ENCODE peak calls at places on chromosomes 12 and 14, in five cellular contexts. E is neural crest cell, R is neural progenitor cell, P is choroid plexus epithelial cell, O is heart left ventricle. H is an unnamed sample.
A peak's percentile ranks its signal among the peaks of the same experiment; 100 is the strongest.

GRCh38 chr12:69987453-69988102 is 162.6 kb downstream of the MYRFL start:
- DNase-seq in R (no peak), P (peak; percentile 90), E (no peak), O (no peak), H (peak; percentile 88)

GRCh38 chr12:14126692-14127091 is 145.3 kb upstream of the GRIN2B start:
- DNase-seq in E (no peak), P (no peak), R (no peak), O (no peak), H (no peak)

GRCh38 chr14:103198429-103199140 is 75.3 kb downstream of the TNFAIP2 start:
- DNase-seq in P (peak; percentile 64), E (no peak), O (no peak), R (no peak), H (peak; percentile 97)

GRCh38 chr12:96398422-96399080 is 1.7 kb downstream of the CDK17 start:
- DNase-seq in P (peak; percentile 27), E (no peak), R (no peak), O (no peak), H (peak; percentile 37)

GRCh38 chr12:22672951-22673350 is 48.0 kb downstream of the ETNK1 start:
- DNase-seq in R (no peak), E (no peak), O (no peak), P (peak; percentile 73), H (peak; percentile 82)

GRCh38 chr14:102087762-102088011 is 843 bp upstream of the HSP90AA1 start:
- DNase-seq in O (no peak), E (no peak), P (no peak), R (no peak), H (no peak)

GRCh38 chr14:104334812-104335161 is 196.4 kb downstream of the KIF26A start:
- DNase-seq in O (no peak), E (no peak), R (no peak), P (no peak), H (no peak)

GRCh38 chr12:59182660-59183455 is 262.6 kb upstream of the LRIG3 start:
- DNase-seq in O (no peak), P (peak; percentile 13), E (no peak), R (no peak), H (no peak)

GRCh38 chr14:95331708-95332408 is 12.2 kb upstream of the CLMN start:
- DNase-seq in R (no peak), O (no peak), P (no peak), E (no peak), H (no peak)

GRCh38 chr14:72169521-72169920 is 237.3 kb downstream of the RGS6 start:
- DNase-seq in O (no peak), R (no peak), E (no peak), P (no peak), H (no peak)

GRCh38 chr14:28707814-28708213 is 58.8 kb upstream of the FOXG1 start:
- DNase-seq in O (no peak), P (peak; percentile 79), E (no peak), R (no peak), H (no peak)

GRCh38 chr14:58428011-58428807 is 690 bp downstream of the KIAA0586 start:
- DNase-seq in P (peak; percentile 69), E (peak; percentile 11), O (no peak), R (peak; percentile 51), H (peak; percentile 67)

GRCh38 chr12:57632898-57633825 is at the start of gene B4GALNT1:
- DNase-seq in E (peak; percentile 81), O (peak; percentile 79), R (peak; percentile 89), P (peak; percentile 54), H (peak; percentile 52)

GRCh38 chr12:83573676-83574075 is 887.0 kb downstream of the TMTC2 start:
- DNase-seq in E (no peak), P (peak; percentile 64), O (no peak), R (no peak), H (peak; percentile 28)

GRCh38 chr12:3200779-3201738 is 123.9 kb downstream of the TSPAN9 start:
- DNase-seq in E (no peak), O (no peak), R (peak; percentile 66), P (peak; percentile 26), H (no peak)

GRCh38 chr12:870378-870777 is 79.1 kb downstream of the RAD52 start:
- DNase-seq in R (no peak), O (no peak), P (no peak), E (no peak), H (no peak)

GRCh38 chr12:131789638-131790037 is 38.6 kb upstream of the MMP17 start:
- DNase-seq in E (no peak), R (no peak), P (no peak), O (no peak), H (no peak)

GRCh38 chr12:119990382-119990874 is 1.4 kb downstream of the BICDL1 start:
- DNase-seq in E (no peak), R (peak; percentile 28), P (no peak), O (no peak), H (no peak)

GRCh38 chr12:42130670-42131402 is 13.8 kb downstream of the GXYLT1 start:
- DNase-seq in O (no peak), R (no peak), E (no peak), P (peak; percentile 61), H (peak; percentile 63)

GRCh38 chr12:120677765-120678473 is 9.0 kb upstream of the MLEC start:
- DNase-seq in E (no peak), R (no peak), O (peak; percentile 69), P (peak; percentile 18), H (peak; percentile 21)

GRCh38 chr12:95385646-95386045 is 88.3 kb upstream of the METAP2 start:
- DNase-seq in P (peak; percentile 68), E (no peak), O (no peak), R (no peak), H (peak; percentile 46)

GRCh38 chr12:128069359-128069997 is 197.5 kb upstream of the TMEM132C start:
- DNase-seq in P (peak; percentile 60), E (peak; percentile 41), O (no peak), R (peak; percentile 74), H (peak; percentile 65)

DNA sequence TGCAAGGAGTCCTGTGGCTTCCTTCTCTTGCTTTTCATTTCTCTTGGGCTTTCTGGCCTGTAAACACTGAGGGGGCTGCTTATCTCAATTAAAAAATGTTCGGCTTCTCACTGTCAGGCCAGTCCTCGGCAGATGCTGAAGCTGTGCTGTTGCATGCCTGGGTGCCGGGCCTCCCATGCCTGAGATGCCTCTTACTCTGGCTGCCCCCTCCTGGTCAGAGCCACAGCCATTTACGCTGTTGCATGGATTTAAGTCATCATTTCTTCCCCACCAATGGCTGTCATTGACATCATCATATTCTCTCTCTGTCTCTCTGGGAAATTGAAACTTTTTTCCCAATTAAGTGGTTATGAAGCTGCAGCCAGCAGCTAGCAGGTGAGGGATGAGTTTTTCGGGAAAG is 53.7 kb downstream of the FOXN4 start:
- DNase-seq in P (peak; percentile 65), E (no peak), R (peak; percentile 44), O (no peak), H (peak; percentile 16)
- TF ChIP-seq CTCF in P (peak; percentile 58), E (peak; percentile 19), R (peak; percentile 38), O (no peak), H (peak; percentile 38)

GRCh38 chr12:51265024-51265423 is 5.2 kb downstream of the SMAGP start:
- DNase-seq in R (no peak), E (no peak), P (no peak), O (no peak), H (no peak)

GRCh38 chr12:51263341-51263740 is 6.9 kb downstream of the SMAGP start:
- DNase-seq in P (no peak), E (no peak), R (no peak), O (no peak), H (no peak)

GRCh38 chr12:51264297-51264696 is 5.9 kb downstream of the SMAGP start:
- DNase-seq in E (no peak), P (no peak), R (no peak), O (no peak), H (no peak)

GRCh38 chr12:51262758-51263177 is 7.4 kb downstream of the SMAGP start:
- DNase-seq in P (peak; percentile 15), E (peak; percentile 20), O (no peak), R (peak; percentile 51), H (peak; percentile 28)
- TF ChIP-seq CTCF in P (peak; percentile 33), E (peak; percentile 37), O (no peak), R (peak; percentile 44), H (peak; percentile 16)

DNA sequence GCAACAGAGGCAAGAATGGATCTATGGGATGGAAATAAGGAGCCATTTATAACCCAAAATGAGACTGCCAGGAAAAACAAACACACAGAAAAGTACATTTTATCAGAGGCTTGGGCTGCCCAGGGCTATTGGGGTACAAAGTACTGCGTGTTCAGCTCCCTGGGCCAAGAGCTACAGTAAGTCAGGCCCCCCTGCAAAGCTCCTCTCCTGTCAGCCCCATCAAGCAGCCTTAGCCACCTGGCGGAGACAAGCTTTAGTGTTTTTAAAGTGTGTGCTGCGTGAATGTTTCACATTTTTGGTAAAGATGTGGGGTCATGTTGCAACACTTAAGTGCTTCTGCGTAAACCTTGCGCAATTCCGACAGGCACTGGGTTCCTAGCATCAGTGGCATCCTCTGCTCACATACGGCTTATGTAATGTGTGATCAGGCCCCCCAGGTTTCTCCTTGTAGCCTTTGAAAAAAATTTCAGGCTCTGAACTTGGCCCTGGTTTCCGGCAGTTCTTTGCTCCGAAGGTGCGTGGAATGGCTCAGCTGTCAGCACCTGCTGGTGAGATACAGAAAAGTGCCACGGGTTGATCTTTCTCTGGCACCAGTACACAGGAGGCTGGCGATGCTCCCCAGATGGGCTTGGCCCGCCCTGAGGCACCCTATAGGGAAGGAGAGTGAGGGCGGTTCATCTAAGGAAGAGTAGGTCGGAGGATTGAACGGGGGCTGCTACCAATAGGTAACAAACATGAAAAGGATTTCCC is 198.7 kb upstream of the EEA1 start:
- DNase-seq in R (peak; percentile 9), P (peak; percentile 100), O (peak; percentile 79), E (no peak), H (peak; percentile 97)
- TF ChIP-seq CTCF in R (no peak), P (peak; percentile 85), O (no peak), E (no peak), H (peak; percentile 70)

GRCh38 chr12:64611430-64612286 is 1.4 kb downstream of the RASSF3 start:
- DNase-seq in R (peak; percentile 41), E (peak; percentile 5), P (peak; percentile 33), O (peak; percentile 72), H (peak; percentile 52)

GRCh38 chr12:64609543-64610091 is 678 bp upstream of the RASSF3 start:
- DNase-seq in E (no peak), R (peak; percentile 50), P (peak; percentile 37), O (no peak), H (peak; percentile 34)

GRCh38 chr12:64610660-64611429 is 550 bp downstream of the RASSF3 start:
- DNase-seq in R (peak; percentile 80), O (peak; percentile 89), E (peak; percentile 47), P (peak; percentile 60), H (peak; percentile 58)

GRCh38 chr12:64610092-64610659 is at the start of gene RASSF3:
- DNase-seq in R (peak; percentile 90), P (peak; percentile 72), O (peak; percentile 91), E (peak; percentile 62), H (peak; percentile 81)

GRCh38 chr12:64608901-64609542 is 1.3 kb upstream of the RASSF3 start:
- DNase-seq in R (peak; percentile 33), E (no peak), O (no peak), P (peak; percentile 60), H (peak; percentile 64)
- TF ChIP-seq CTCF in R (no peak), E (no peak), O (no peak), P (peak; percentile 45), H (peak; percentile 14)

GRCh38 chr12:117045998-117046374 is 53.2 kb downstream of the TESC start:
- DNase-seq in E (no peak), R (peak; percentile 70), P (no peak), O (no peak), H (no peak)
- TF ChIP-seq CTCF in E (peak; percentile 23), R (peak; percentile 45), P (peak; percentile 23), O (no peak), H (peak; percentile 13)